ENCODE peak calls at places on chromosome 22, in five cellular contexts. N, F, X, P and E are unnamed samples.

GRCh38 chr22:30351226-30351625 is 5.5 kb downstream of the SF3A1 start:
- DNase-seq in N (no peak), F (no peak), X (no peak), P (no peak), E (no peak)

GRCh38 chr22:30267382-30268302 is 991 bp upstream of the OSM start:
- DNase-seq in N (no peak), F (no peak), X (no peak), P (no peak), E (no peak)

GRCh38 chr22:42693763-42694683 is 26.6 kb downstream of the A4GALT start:
- DNase-seq in N (no peak), F (no peak), X (no peak), P (no peak), E (no peak)

GRCh38 chr22:27462190-27462589 is 339.4 kb downstream of the MN1 start:
- DNase-seq in N (no peak), F (no peak), X (no peak), P (no peak), E (no peak)

GRCh38 chr22:45608763-45609180 is 62.9 kb upstream of the ATXN10 start:
- DNase-seq in N (no peak), F (peak), X (no peak), P (peak), E (no peak)

GRCh38 chr22:42383287-42383686 is 48.9 kb downstream of the NFAM1 start:
- DNase-seq in N (no peak), F (no peak), X (no peak), P (no peak), E (no peak)

GRCh38 chr22:39110631-39111561 is 13.9 kb downstream of the APOBEC3H start:
- DNase-seq in N (no peak), F (no peak), X (no peak), P (no peak), E (no peak)

GRCh38 chr22:41264408-41264941 is 21.5 kb downstream of the RANGAP1 start:
- DNase-seq in N (no peak), F (no peak), X (no peak), P (no peak), E (no peak)

GRCh38 chr22:42214625-42215415 is 55.6 kb downstream of the TCF20 start:
- DNase-seq in N (no peak), F (no peak), X (no peak), P (no peak), E (no peak)

GRCh38 chr22:46390652-46391301 is 55.3 kb downstream of the TRMU start:
- DNase-seq in N (peak), F (no peak), X (no peak), P (no peak), E (no peak)

GRCh38 chr22:43066844-43067385 is 22.3 kb downstream of the TTLL1 start:
- DNase-seq in N (no peak), F (peak), X (no peak), P (no peak), E (no peak)

GRCh38 chr22:49040754-49041467 is 786.8 kb downstream of the BRD1 start:
- DNase-seq in N (no peak), F (no peak), X (no peak), P (no peak), E (no peak)